ENCODE peak calls at places on chromosome 22, in five cellular contexts. J, A, F, L and D are unnamed samples.

GRCh38 chr22:37824674-37825641 is 1.8 kb downstream of the GALR3 start:
- DNase-seq in J (no peak), A (no peak), F (no peak), L (no peak), D (peak)

GRCh38 chr22:50473088-50473487 is 1.7 kb downstream of the SBF1 start:
- DNase-seq in J (no peak), A (no peak), F (no peak), L (no peak), D (no peak)

GRCh38 chr22:30266445-30267381 is at the start of gene OSM:
- DNase-seq in J (no peak), A (no peak), F (no peak), L (no peak), D (no peak)

GRCh38 chr22:42080287-42080686 is 787 bp downstream of the SMDT1 start:
- DNase-seq in J (peak), A (peak), F (no peak), L (no peak), D (no peak)

GRCh38 chr22:33825761-33826160 is 94.5 kb downstream of the LARGE1 start:
- DNase-seq in J (no peak), A (no peak), F (no peak), L (no peak), D (no peak)

GRCh38 chr22:39183991-39184585 is 31.6 kb upstream of the CBX7 start:
- DNase-seq in J (peak), A (peak), F (no peak), L (no peak), D (no peak)

GRCh38 chr22:48753381-48753730 is 1074.3 kb downstream of the BRD1 start:
- DNase-seq in J (no peak), A (no peak), F (no peak), L (no peak), D (no peak)

GRCh38 chr22:44224166-44224565 is 43.4 kb downstream of the PARVG start:
- DNase-seq in J (no peak), A (no peak), F (no peak), L (no peak), D (no peak)

GRCh38 chr22:30325724-30326703 is 727 bp downstream of the TBC1D10A start:
- DNase-seq in J (no peak), A (peak), F (no peak), L (no peak), D (peak)

GRCh38 chr22:30277547-30278344 is 11.1 kb upstream of the OSM start:
- DNase-seq in J (peak), A (peak), F (no peak), L (no peak), D (no peak)

GRCh38 chr22:22362939-22363338 is 118.4 kb downstream of the VPREB1 start:
- DNase-seq in J (no peak), A (no peak), F (no peak), L (no peak), D (no peak)

GRCh38 chr22:40856513-40857308 is at the start of the genes ST13 and XPNPEP3:
- DNase-seq in J (peak), A (peak), F (peak), L (peak), D (peak)

GRCh38 chr22:43393132-43393844 is 18.5 kb upstream of the MPPED1 start:
- DNase-seq in J (no peak), A (no peak), F (no peak), L (no peak), D (no peak)

GRCh38 chr22:23520875-23521441 is 59.1 kb downstream of the IGLL1 start:
- DNase-seq in J (peak), A (peak), F (peak), L (no peak), D (no peak)

GRCh38 chr22:23518381-23519187 is 61.5 kb downstream of the IGLL1 start:
- DNase-seq in J (no peak), A (no peak), F (no peak), L (no peak), D (no peak)

GRCh38 chr22:23521442-23522113 is 58.5 kb downstream of the IGLL1 start:
- DNase-seq in J (peak), A (peak), F (peak), L (peak), D (peak)

GRCh38 chr22:23517804-23518380 is 62.2 kb downstream of the IGLL1 start:
- DNase-seq in J (no peak), A (no peak), F (no peak), L (no peak), D (no peak)

GRCh38 chr22:23519442-23520177 is 60.5 kb downstream of the IGLL1 start:
- DNase-seq in J (no peak), A (no peak), F (no peak), L (no peak), D (no peak)
- H2BK15ac ChIP-seq in J (no peak), A (peak), F (peak), L (no peak), D (no peak)

DNA sequence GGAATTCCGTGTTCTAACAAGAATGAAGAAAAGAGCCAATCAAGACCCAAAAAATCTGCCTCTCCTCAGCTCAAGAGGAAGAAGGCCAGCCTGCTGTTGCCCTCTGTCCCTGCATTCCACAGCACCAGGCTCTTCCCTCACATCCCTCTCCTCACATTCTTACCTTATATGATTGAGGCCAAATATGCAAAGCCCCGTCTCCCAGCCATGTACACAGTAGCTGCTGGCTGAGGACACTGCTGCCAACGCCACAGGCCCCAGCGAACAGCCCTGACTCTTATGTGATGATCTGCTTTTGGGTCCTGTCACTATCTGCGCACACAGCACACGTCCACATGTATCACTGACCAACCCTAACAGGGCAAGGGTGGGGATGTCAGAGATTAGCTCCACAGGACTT is 60.2 kb downstream of the MICAL3 start:
- DNase-seq in J (no peak), A (no peak), F (no peak), L (no peak), D (no peak)
- H3K14ac ChIP-seq in J (peak), A (no peak), F (no peak), L (no peak), D (no peak)

GRCh38 chr22:32745251-32745995 is 56.1 kb upstream of the TIMP3 start:
- DNase-seq in J (peak), A (peak), F (peak), L (peak), D (peak)

GRCh38 chr22:32748509-32748908 is 53.0 kb upstream of the TIMP3 start:
- DNase-seq in J (no peak), A (no peak), F (no peak), L (no peak), D (no peak)

GRCh38 chr22:32745996-32746322 is 55.5 kb upstream of the TIMP3 start:
- DNase-seq in J (no peak), A (no peak), F (no peak), L (no peak), D (no peak)

GRCh38 chr22:32747588-32747987 is 53.9 kb upstream of the TIMP3 start:
- DNase-seq in J (no peak), A (no peak), F (no peak), L (no peak), D (no peak)

GRCh38 chr22:32746715-32747114 is 54.8 kb upstream of the TIMP3 start:
- DNase-seq in J (no peak), A (no peak), F (no peak), L (no peak), D (no peak)
- H2BK15ac ChIP-seq in J (peak), A (no peak), F (no peak), L (no peak), D (no peak)

GRCh38 chr22:29054251-29054767 is 7.3 kb downstream of the C22orf31 start:
- DNase-seq in J (no peak), A (no peak), F (no peak), L (no peak), D (no peak)
- H3K14ac ChIP-seq in J (no peak), A (no peak), F (no peak), L (no peak), D (no peak)

DNA sequence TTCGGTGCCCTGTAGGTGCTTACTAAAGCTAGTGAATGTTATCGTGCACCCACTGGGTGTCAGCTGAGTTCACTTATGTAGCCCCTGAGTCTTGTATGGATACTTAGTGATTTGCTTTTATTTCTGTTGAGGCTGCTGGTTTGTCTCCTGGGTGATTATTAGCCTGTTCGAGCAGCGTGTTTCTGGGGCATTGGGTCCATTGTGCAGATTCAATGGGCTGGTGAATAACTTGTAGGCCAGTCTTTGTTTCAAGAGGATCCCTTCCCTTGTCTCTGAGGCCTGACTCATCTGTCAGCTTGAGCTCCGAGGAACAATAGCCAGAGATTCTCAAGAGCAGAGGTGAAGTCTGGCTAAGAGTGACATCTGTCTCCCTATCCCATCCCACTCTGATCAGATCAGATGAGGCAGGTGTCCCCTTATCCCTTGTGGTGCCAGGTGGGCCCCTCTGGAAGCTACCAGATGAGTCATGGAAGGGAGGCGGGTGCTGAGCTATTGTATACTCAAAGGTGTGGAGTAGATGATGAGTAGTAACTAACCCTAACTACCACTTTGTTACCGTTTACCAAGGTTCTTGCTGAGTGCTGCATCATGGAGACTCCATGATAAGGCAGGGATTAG is 3.7 kb downstream of the MIAT start:
- DNase-seq in J (no peak), A (no peak), F (peak), L (no peak), D (no peak)
- H2BK15ac ChIP-seq in J (no peak), A (no peak), F (no peak), L (peak), D (no peak)

DNA sequence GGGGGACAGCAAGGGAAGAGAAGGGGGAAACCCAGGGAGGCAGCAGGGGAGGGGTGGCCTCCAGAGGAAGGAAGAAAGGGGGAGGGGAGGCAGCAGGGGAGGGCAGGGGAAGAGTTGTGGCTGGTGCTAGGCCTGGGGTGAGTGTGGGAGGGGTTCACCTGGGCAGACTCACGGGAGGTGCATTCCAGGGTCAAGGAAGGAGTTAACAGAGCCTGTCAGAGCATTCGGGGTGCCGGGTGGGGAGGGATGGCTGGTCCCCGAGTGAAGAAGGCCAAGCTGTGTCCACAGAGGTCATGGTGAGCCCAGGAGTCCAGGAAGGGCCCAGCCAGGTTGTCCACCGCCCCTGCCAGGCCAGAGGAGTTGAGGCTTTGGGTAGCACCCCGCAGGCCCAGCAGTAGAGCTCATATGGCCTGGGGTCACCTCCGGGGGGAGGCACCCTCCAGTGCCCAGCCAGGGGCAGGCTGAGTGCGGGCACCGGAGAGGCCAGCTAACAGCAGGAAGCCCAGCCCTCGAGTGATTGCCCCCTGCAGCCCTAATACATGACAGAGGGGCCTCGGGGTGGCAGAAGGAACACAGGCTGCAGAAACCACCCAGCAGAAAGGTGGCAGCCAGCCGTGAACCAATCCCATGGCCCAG is 31.1 kb upstream of the PPARA start:
- DNase-seq in J (no peak), A (no peak), F (no peak), L (no peak), D (no peak)
- H3K14ac ChIP-seq in J (no peak), A (no peak), F (no peak), L (no peak), D (no peak)